ENCODE peak calls at places on chromosomes 12 and 14, in five cellular contexts. One of them, this sample, is unnamed.

GRCh38 chr14:95519699-95520098 is 3.2 kb upstream of the SYNE3 start:
- DNase-seq in WTC11: no peak
- DNase-seq in A549: no peak
- DNase-seq in K562: no peak
- DNase-seq in HepG2: no peak
- DNase-seq in this sample: no peak

GRCh38 chr14:74019743-74020142 is 594 bp downstream of the BBOF1 start:
- DNase-seq in WTC11: no peak
- DNase-seq in A549: peak
- DNase-seq in K562: no peak
- DNase-seq in HepG2: peak
- DNase-seq in this sample: no peak

GRCh38 chr12:65845751-65846537 is 21.7 kb downstream of the HMGA2 start:
- DNase-seq in WTC11: peak
- DNase-seq in A549: no peak
- DNase-seq in K562: no peak
- DNase-seq in HepG2: no peak
- DNase-seq in this sample: no peak

GRCh38 chr14:69708586-69709169 is 58.3 kb upstream of the SRSF5 start:
- DNase-seq in WTC11: peak
- DNase-seq in A549: peak
- DNase-seq in K562: no peak
- DNase-seq in HepG2: peak
- DNase-seq in this sample: no peak

GRCh38 chr12:115872919-115873357 is 404.6 kb downstream of the MED13L start:
- DNase-seq in WTC11: peak
- DNase-seq in A549: peak
- DNase-seq in K562: no peak
- DNase-seq in HepG2: peak
- DNase-seq in this sample: no peak

GRCh38 chr14:101408077-101408831 is 153.0 kb upstream of the DIO3 start:
- DNase-seq in WTC11: no peak
- DNase-seq in A549: no peak
- DNase-seq in K562: no peak
- DNase-seq in HepG2: no peak
- DNase-seq in this sample: no peak

GRCh38 chr12:51323317-51323960 is 535 bp downstream of the BIN2 start:
- DNase-seq in WTC11: no peak
- DNase-seq in A549: no peak
- DNase-seq in K562: no peak
- DNase-seq in HepG2: no peak
- DNase-seq in this sample: no peak

GRCh38 chr12:49058366-49059062 is 2.1 kb downstream of the KMT2D start:
- DNase-seq in WTC11: no peak
- DNase-seq in A549: no peak
- DNase-seq in K562: no peak
- DNase-seq in HepG2: no peak
- DNase-seq in this sample: no peak

DNA sequence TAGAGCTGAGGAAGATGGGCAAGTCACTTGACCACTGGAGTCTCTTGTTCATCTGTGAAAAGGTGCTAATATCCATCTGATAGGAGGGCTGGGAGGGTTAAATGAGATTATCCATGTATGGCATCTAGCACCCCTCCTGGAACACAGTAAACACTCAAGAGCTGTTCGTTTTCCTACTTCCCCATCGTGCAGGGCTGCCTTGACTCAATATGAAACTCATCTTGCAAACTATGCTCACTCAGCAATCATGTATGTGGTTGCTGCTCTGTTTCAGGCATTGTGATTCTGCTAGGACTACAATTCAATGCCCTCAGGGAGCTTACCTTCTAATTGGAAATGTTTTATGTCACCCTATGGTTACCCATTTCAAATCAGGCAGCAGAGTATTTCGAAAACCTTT is 395.6 kb downstream of the BCAT1 start:
- DNase-seq in WTC11: no peak
- DNase-seq in A549: no peak
- DNase-seq in K562: no peak
- DNase-seq in HepG2: no peak
- DNase-seq in this sample: no peak
- TF ChIP-seq ESRRA in WTC11: no peak
- TF ChIP-seq ESRRA in A549: no peak
- TF ChIP-seq ESRRA in K562: no peak
- TF ChIP-seq ESRRA in HepG2: no peak
- TF ChIP-seq ESRRA in this sample: no peak

GRCh38 chr14:25150934-25151790 is 101.2 kb upstream of the STXBP6 start:
- DNase-seq in WTC11: no peak
- DNase-seq in A549: peak
- DNase-seq in K562: peak
- DNase-seq in HepG2: peak
- DNase-seq in this sample: peak
- TF ChIP-seq ESRRA in WTC11: no peak
- TF ChIP-seq ESRRA in A549: no peak
- TF ChIP-seq ESRRA in K562: no peak
- TF ChIP-seq ESRRA in HepG2: no peak
- TF ChIP-seq ESRRA in this sample: no peak

GRCh38 chr14:99080306-99080705 is 191.7 kb downstream of the BCL11B start:
- DNase-seq in WTC11: no peak
- DNase-seq in A549: no peak
- DNase-seq in K562: no peak
- DNase-seq in HepG2: no peak
- DNase-seq in this sample: no peak
- TF ChIP-seq ESRRA in WTC11: no peak
- TF ChIP-seq ESRRA in A549: no peak
- TF ChIP-seq ESRRA in K562: no peak
- TF ChIP-seq ESRRA in HepG2: no peak
- TF ChIP-seq ESRRA in this sample: no peak

DNA sequence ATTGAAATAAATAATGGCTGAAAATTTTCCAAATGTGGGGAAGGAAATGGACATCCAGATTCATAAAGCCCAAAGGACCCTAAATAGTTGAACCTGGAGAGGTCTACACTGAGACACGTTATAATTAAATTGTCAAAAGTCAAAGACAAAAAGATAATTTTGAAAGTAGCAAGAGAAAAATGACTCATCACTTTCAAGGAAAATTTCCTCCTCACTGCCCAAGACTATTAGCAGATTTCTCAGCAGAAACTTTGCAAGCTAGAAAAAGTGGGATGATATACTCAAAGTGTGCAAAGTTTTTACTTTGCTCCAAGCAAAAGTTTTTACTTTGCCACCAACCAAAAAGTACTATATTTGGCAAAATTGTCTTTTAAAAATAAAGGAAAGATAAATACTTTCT is 15.9 kb upstream of the KRT83 start:
- DNase-seq in WTC11: no peak
- DNase-seq in A549: no peak
- DNase-seq in K562: no peak
- DNase-seq in HepG2: no peak
- DNase-seq in this sample: no peak
- TF ChIP-seq ESRRA in WTC11: no peak
- TF ChIP-seq ESRRA in A549: no peak
- TF ChIP-seq ESRRA in K562: no peak
- TF ChIP-seq ESRRA in HepG2: no peak
- TF ChIP-seq ESRRA in this sample: no peak

GRCh38 chr12:9784326-9784725 is 23.6 kb upstream of the CD69 start:
- DNase-seq in WTC11: no peak
- DNase-seq in A549: no peak
- DNase-seq in K562: no peak
- DNase-seq in HepG2: no peak
- DNase-seq in this sample: no peak
- TF ChIP-seq ESRRA in WTC11: no peak
- TF ChIP-seq ESRRA in A549: no peak
- TF ChIP-seq ESRRA in K562: no peak
- TF ChIP-seq ESRRA in HepG2: no peak
- TF ChIP-seq ESRRA in this sample: no peak

This sample was measured in GM12878.